ENCODE peak calls at places on chromosomes 4 and X, in four cellular contexts. C is H9, F is IMR-90, U is H1. A is an unnamed sample.

GRCh38 chrX:3448563-3448962 is 102.1 kb upstream of the MXRA5 start:
- DNase-seq in C (no peak), F (no peak), U (no peak), A (no peak)

GRCh38 chr4:113882668-113883067 is 96.8 kb downstream of the ARSJ start:
- DNase-seq in C (no peak), F (peak), U (no peak), A (peak)

GRCh38 chrX:83422836-83423235 is 85.3 kb upstream of the POU3F4 start:
- DNase-seq in C (no peak), F (no peak), U (no peak), A (no peak)

GRCh38 chrX:139203681-139204575 is 326.6 kb upstream of the F9 start:
- DNase-seq in C (no peak), F (no peak), U (peak), A (no peak)

GRCh38 chrX:145405012-145405411 is 157.7 kb downstream of the SPANXN1 start:
- DNase-seq in C (no peak), F (peak), U (no peak), A (peak)

GRCh38 chrX:114619874-114620273 is 36.0 kb downstream of the HTR2C start:
- DNase-seq in C (no peak), F (no peak), U (no peak), A (peak)

GRCh38 chr4:168822481-168822880 is 187.6 kb downstream of the CBR4 start:
- DNase-seq in C (no peak), F (no peak), U (no peak), A (no peak)

GRCh38 chr4:34766935-34767859 is 1477.1 kb downstream of the ARAP2 start:
- DNase-seq in C (no peak), F (no peak), U (no peak), A (no peak)

GRCh38 chr4:184392321-184392720 is 82.0 kb downstream of the IRF2 start:
- DNase-seq in C (no peak), F (no peak), U (no peak), A (no peak)

GRCh38 chrX:85977218-85977617 is 70.1 kb downstream of the CHM start:
- DNase-seq in C (no peak), F (no peak), U (no peak), A (no peak)

GRCh38 chr4:169179609-169180526 is 90.9 kb downstream of the SH3RF1 start:
- DNase-seq in C (no peak), F (peak), U (no peak), A (peak)

GRCh38 chrX:139287155-139287924 is 243.2 kb upstream of the F9 start:
- DNase-seq in C (no peak), F (no peak), U (no peak), A (no peak)

GRCh38 chr4:139857021-139857420 is 191.4 kb downstream of the MGST2 start:
- DNase-seq in C (no peak), F (peak), U (no peak), A (peak)

GRCh38 chr4:17232575-17233253 is 279.2 kb downstream of the QDPR start:
- DNase-seq in C (no peak), F (peak), U (no peak), A (peak)

GRCh38 chr4:131540256-131540655 is 1608.8 kb upstream of the PCDH10 start:
- DNase-seq in C (no peak), F (no peak), U (no peak), A (no peak)

GRCh38 chrX:20225488-20225833 is 41.2 kb downstream of the RPS6KA3 start:
- DNase-seq in C (no peak), F (no peak), U (no peak), A (no peak)

GRCh38 chr4:19729873-19730735 is 521.6 kb upstream of the SLIT2 start:
- DNase-seq in C (no peak), F (peak), U (no peak), A (peak)

GRCh38 chrX:41518127-41518840 is 71.1 kb downstream of the NYX start:
- DNase-seq in C (no peak), F (no peak), U (no peak), A (no peak)

GRCh38 chr4:68358988-68359387 is 9.1 kb upstream of the YTHDC1 start:
- DNase-seq in C (no peak), F (no peak), U (no peak), A (no peak)

GRCh38 chrX:40504801-40505605 is 75.8 kb upstream of the ATP6AP2 start:
- DNase-seq in C (no peak), F (peak), U (no peak), A (peak)

GRCh38 chr4:150098214-150098613 is 20.0 kb downstream of the DCLK2 start:
- DNase-seq in C (no peak), F (peak), U (no peak), A (peak)

GRCh38 chrX:130106071-130106470 is 4.2 kb downstream of the ELF4 start:
- DNase-seq in C (no peak), F (no peak), U (no peak), A (no peak)
- H3K4ac ChIP-seq in C (no peak), F (no peak), U (no peak), A (no peak)

DNA sequence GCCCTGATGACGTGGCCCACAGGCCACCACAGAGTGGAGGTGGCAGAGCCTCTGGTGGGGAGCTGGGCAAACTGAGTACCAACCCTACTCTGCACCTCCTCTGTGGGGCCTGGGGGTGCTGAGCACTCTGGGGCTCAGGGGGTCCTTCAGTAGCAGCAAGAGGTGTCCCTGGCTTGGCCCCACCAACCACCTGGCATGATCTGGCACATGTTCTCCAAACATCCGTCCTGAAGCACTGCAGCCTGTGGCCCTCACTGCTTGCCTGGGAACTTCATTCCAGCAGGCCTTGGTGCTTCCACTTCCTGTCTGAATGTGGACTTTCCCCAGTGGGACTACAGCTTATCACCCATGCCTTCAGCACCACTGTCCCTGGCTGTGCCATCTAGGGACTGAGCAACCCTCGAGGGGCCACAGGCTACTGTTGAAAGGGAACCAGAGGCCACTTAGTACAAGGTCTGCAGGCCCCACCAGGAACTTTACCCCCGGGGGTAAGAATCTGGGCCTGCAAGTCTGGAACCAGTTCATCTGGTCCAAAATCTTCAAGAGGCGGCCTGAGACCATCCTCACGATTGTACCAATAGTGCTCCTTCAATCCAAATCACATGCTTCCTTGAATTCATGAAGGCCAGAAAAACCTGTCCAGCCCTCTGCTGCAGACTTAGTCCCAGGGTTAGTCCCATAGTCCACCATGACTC is 13.2 kb downstream of the TNIP2 start:
- DNase-seq in C (no peak), F (no peak), U (no peak), A (no peak)
- H2BK5ac ChIP-seq in C (no peak), F (no peak), U (no peak), A (no peak)

GRCh38 chrX:48702716-48703115 is 6.2 kb downstream of the SUV39H1 start:
- DNase-seq in C (no peak), F (no peak), U (no peak), A (no peak)

GRCh38 chrX:48700951-48701653 is 4.6 kb downstream of the SUV39H1 start:
- DNase-seq in C (no peak), F (peak), U (no peak), A (no peak)

GRCh38 chrX:48702032-48702431 is 5.5 kb downstream of the SUV39H1 start:
- DNase-seq in C (no peak), F (no peak), U (no peak), A (no peak)

GRCh38 chrX:48698306-48698705 is 1.8 kb downstream of the SUV39H1 start:
- DNase-seq in C (no peak), F (no peak), U (no peak), A (no peak)

GRCh38 chrX:48700246-48700645 is 3.7 kb downstream of the SUV39H1 start:
- DNase-seq in C (no peak), F (no peak), U (no peak), A (no peak)
- H3K4ac ChIP-seq in C (no peak), F (no peak), U (no peak), A (no peak)

GRCh38 chrX:47218280-47218919 is at the start of gene CDK16:
- DNase-seq in C (peak), F (peak), U (peak), A (peak)

GRCh38 chrX:47218920-47219815 is 687 bp downstream of the CDK16 start:
- DNase-seq in C (peak), F (no peak), U (peak), A (no peak)

GRCh38 chrX:47217852-47218279 is 615 bp upstream of the CDK16 start:
- DNase-seq in C (peak), F (peak), U (peak), A (peak)

GRCh38 chrX:47216393-47216925 is 2.0 kb upstream of the CDK16 start:
- DNase-seq in C (no peak), F (no peak), U (no peak), A (no peak)

DNA sequence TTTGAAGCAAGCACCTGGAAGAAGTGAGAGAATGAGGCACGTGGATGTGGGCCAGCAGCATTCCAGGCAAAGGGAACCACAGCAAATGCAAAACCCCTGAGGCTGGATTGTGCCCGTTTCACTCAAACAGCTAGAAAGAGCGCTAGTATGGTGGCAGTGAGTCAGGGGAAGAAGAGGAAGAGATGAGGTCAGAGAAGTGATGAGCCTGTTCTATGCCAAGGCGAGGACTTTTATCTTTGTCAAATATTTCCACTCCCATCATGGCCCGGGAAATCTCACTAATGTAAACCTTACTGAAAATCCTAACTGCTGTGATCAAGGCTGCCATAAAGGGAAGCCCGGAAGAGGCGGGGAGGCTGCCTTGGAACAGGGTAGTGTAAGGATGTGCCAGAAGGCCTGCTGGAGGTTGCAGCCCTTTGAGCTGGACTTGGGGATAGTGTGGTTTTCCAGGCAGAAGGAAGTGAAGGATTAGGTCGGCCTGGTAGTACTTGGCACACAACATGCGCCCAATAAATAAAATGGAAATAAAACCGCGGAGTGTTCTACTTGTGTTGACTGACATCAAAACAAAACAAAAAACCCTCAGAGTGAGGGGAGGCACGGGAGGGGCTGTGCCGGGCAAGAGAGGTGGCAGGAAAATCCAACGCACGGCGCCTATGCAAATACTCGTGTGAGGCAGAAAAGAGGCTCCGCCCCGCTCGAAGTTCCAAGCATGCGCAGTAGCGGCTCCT is 1.2 kb upstream of the CDK16 start:
- DNase-seq in C (peak), F (peak), U (no peak), A (peak)
- H2BK5ac ChIP-seq in C (no peak), F (peak), U (no peak), A (no peak)

DNA sequence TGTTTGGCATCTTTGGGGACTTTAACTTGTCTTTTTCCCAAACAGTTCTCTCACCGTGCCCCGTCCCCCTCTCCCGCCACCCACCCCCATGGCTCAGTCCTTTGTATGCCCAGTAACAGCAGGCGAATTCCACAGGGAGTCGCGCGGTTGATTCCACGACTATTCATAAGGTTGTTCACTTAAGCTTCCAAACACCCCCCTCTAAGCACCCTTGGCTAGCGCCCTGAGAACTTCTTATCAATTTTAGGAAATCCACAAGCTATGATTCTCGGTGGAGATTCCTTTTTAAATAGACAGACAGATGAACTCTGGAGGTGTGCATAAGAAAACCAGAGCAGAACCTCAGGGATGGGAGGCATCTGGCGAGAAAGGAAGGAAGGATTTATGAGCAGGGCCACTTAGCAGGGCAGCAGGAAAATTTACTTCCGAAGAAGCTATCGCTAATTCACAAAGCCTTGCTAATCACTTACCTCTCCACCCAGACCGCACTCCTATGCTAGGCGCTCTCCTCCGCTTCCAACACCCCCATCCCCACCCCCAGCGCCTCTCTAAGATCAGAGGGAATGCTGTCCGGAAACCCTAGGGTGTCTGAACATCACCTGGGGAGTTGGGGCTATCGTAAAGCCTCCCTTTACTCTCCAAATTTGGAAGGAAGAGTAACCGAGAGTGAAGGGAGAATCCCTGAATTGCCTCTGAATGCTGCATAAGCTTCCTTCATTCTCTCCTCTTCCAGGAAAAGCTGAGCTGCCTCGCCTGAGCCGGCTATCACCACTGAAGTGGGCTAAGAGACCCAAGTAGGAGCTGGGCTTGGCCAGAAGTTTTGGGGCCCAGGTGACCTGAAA is 1.7 kb downstream of the UNC5C start:
- DNase-seq in C (peak), F (no peak), U (peak), A (no peak)
- H3K4ac ChIP-seq in C (no peak), F (no peak), U (no peak), A (peak)

GRCh38 chrX:14029425-14030247 is at the start of gene GEMIN8:
- DNase-seq in C (peak), F (peak), U (peak), A (peak)
- H2BK5ac ChIP-seq in C (no peak), F (peak), U (no peak), A (peak)

DNA sequence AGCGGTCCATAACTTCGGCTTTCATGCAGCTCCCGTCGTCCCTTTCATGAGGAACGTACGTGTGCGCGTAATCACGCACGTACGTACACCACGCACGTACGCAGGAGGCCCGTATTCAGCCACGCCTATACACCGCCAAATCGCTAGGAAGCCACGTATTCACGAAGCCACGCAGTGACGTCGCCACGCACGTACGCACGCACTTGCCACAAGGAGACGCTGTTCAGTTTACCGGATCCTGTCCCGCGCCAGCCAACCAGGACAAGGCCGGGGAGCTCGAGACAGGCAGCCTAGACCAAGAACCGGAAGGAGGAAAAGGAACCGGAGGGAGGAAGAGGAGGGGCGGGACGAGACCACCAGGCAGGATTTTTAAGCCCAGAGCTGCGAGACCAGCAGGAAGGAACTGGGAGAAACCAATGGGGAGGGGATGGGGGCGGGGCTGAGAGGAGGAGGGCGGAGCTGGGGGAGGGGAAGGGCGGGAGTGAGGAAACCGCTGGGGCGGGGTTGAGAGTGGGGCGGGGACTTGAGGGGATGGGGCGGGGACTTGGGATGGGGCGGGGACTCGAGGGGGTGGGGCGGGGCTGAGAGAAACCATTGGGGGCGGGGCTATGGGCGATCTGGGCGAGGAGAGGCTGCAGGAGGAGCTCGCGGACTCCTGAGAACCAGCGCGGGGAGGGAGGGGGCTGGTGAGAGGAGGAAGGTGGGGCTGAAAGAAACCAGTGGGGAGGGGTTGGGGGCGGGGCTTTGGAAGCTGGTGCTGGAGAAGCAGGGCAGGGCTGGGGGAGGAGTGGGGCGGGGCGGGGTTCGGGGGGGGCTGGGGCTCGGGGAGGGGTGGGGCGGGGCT is at the start of gene EOLA2:
- DNase-seq in C (peak), F (peak), U (peak), A (peak)
- H3K4ac ChIP-seq in C (no peak), F (peak), U (no peak), A (no peak)

GRCh38 chr4:8123389-8123788 is 35.2 kb downstream of the ABLIM2 start:
- DNase-seq in C (no peak), F (no peak), U (no peak), A (no peak)
- H2BK5ac ChIP-seq in C (no peak), F (no peak), U (no peak), A (no peak)

GRCh38 chr4:3834186-3834920 is 68.2 kb downstream of the ADRA2C start:
- DNase-seq in C (no peak), F (no peak), U (no peak), A (no peak)

GRCh38 chr4:3834921-3835521 is 68.8 kb downstream of the ADRA2C start:
- DNase-seq in C (no peak), F (no peak), U (no peak), A (no peak)

GRCh38 chr4:3832536-3833220 is 66.5 kb downstream of the ADRA2C start:
- DNase-seq in C (no peak), F (no peak), U (no peak), A (no peak)

GRCh38 chr4:3831529-3832150 is 65.5 kb downstream of the ADRA2C start:
- DNase-seq in C (no peak), F (no peak), U (no peak), A (no peak)

DNA sequence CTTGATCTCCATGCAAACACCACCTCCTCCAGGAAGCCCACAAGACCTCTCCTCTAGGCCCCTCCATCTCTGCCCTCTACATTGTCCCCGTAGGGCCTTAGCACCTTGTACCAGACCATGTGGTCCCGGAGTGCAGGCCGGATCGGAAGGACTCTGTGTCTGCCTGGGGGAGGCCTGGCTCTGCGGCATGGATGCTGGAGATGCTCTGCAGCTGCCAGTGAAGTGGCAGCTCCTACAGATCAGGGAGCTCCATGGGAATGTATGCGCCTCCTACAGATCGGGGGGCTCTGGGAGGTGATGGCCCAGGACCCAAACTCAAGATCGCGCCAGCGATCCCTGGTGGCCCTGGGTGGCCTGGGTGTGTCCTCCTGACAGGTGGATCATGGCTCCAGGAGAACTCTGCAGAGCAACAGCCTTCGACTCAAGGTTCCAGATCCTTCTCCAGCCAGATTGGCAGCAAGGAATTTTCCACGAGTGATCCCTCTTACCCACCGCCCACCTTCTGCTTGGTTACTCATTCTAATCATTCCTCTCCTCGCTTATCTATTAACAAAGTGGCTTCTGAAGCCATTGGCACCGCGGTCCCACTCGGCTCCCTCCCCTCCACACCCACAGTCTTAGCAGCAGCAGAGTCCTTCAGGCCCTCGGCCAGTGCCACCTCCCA is 67.3 kb downstream of the ADRA2C start:
- DNase-seq in C (no peak), F (no peak), U (no peak), A (no peak)
- H3K4ac ChIP-seq in C (no peak), F (no peak), U (no peak), A (no peak)